ENCODE peak calls at places on chromosomes 4 and X, in four cellular contexts. T, N, O and S are unnamed samples.

GRCh38 chr4:37812713-37813112 is 13.8 kb upstream of the PGM2 start:
- DNase-seq in N (no peak), T (no peak), O (no peak), S (no peak)

GRCh38 chr4:175891863-175892262 is 79.8 kb upstream of the GPM6A start:
- DNase-seq in N (no peak), T (peak), O (peak), S (peak)

GRCh38 chrX:97229318-97229717 is 345.6 kb downstream of the RPA4 start:
- DNase-seq in O (no peak), N (no peak), T (no peak), S (no peak)

GRCh38 chr4:102868153-102868781 is 525 bp upstream of the CISD2 start:
- DNase-seq in T (no peak), O (no peak), N (peak), S (no peak)

GRCh38 chr4:184147858-184148799 is 69.5 kb downstream of the ENPP6 start:
- DNase-seq in T (no peak), O (no peak), N (no peak), S (no peak)

GRCh38 chr4:40333921-40334352 is 1.2 kb upstream of the CHRNA9 start:
- DNase-seq in O (peak), T (no peak), N (no peak), S (no peak)

GRCh38 chr4:38765391-38765790 is 17.4 kb downstream of the TLR10 start:
- DNase-seq in N (no peak), T (no peak), O (no peak), S (no peak)

GRCh38 chr4:931194-931959 is 739 bp downstream of the GAK start:
- DNase-seq in N (peak), T (peak), O (no peak), S (no peak)

GRCh38 chr4:31051151-31051550 is 331.0 kb downstream of the PCDH7 start:
- DNase-seq in O (no peak), N (no peak), T (no peak), S (no peak)

GRCh38 chrX:96372313-96373046 is 312.2 kb upstream of the DIAPH2 start:
- DNase-seq in O (peak), T (peak), N (peak), S (no peak)

GRCh38 chr4:8377103-8378075 is 63.1 kb downstream of the ACOX3 start:
- DNase-seq in N (no peak), O (no peak), T (no peak), S (no peak)

GRCh38 chr4:86592553-86593249 is 1.4 kb upstream of the PTPN13 start:
- DNase-seq in O (no peak), T (no peak), N (no peak), S (no peak)

GRCh38 chrX:104330966-104331365 is 76.2 kb upstream of the ESX1 start:
- DNase-seq in T (no peak), N (no peak), O (no peak), S (no peak)

GRCh38 chr4:2817701-2818350 is 24.9 kb downstream of the SH3BP2 start:
- DNase-seq in O (peak), T (no peak), N (no peak), S (no peak)

GRCh38 chr4:20026456-20026855 is 225.2 kb upstream of the SLIT2 start:
- DNase-seq in O (no peak), T (no peak), N (no peak), S (no peak)

GRCh38 chr4:4860381-4860802 is 927 bp downstream of the MSX1 start:
- DNase-seq in N (no peak), T (peak), O (no peak), S (no peak)

GRCh38 chr4:4859799-4860380 is 425 bp downstream of the MSX1 start:
- DNase-seq in T (no peak), O (no peak), N (peak), S (no peak)

GRCh38 chr4:4857809-4858508 is 1.5 kb upstream of the MSX1 start:
- DNase-seq in N (no peak), T (no peak), O (no peak), S (no peak)

GRCh38 chr4:4858527-4858926 is 938 bp upstream of the MSX1 start:
- DNase-seq in N (no peak), T (no peak), O (no peak), S (no peak)

DNA sequence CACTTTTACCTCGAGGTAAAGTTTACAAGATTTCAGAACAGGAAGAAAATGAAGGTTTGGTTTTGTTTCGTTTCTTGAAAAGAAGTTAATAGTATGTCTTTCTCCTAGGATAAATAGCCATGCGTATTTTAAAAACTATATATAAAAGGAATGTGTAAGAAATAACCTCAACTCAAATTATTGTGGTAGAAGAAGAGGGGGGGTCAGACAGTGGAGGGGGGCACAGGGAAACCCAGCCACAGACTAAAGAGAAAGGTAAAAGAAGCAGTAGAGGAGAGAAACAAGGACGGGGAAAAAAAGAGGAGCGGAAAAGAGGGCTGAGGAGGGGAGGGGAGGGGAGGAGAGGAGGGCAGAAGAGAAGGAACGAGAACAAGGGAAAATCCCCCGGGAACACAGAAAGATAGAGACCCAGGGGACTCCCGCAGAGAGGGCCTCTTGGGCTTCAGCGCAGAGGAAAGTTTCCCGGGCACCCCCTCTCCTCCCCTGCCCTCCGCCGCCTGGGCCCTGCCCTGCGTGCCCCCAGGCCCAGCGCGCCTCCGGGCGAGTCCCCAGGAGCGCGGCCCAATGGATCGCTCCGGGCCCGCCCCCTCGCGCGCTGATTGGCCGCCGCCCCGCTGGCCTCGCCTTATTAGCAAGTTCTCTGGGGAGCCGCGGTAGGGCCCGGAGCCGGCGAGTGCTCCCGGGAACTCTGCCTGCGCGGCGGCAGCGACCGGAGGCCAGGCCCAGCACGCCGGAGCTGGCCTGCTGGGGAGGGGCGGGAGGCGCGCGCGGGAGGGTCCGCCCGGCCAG is at the start of gene MSX1:
- DNase-seq in O (peak), T (peak), N (peak), S (no peak)
- TF ChIP-seq POLR2AphosphoS5 in O (peak), T (peak), N (peak), S (peak)

GRCh38 chrX:151030845-151031244 is 47.7 kb downstream of the HMGB3 start:
- DNase-seq in N (no peak), T (no peak), O (no peak), S (no peak)
- TF ChIP-seq TCF7L2 in N (no peak), T (no peak), O (no peak), S (no peak)

DNA sequence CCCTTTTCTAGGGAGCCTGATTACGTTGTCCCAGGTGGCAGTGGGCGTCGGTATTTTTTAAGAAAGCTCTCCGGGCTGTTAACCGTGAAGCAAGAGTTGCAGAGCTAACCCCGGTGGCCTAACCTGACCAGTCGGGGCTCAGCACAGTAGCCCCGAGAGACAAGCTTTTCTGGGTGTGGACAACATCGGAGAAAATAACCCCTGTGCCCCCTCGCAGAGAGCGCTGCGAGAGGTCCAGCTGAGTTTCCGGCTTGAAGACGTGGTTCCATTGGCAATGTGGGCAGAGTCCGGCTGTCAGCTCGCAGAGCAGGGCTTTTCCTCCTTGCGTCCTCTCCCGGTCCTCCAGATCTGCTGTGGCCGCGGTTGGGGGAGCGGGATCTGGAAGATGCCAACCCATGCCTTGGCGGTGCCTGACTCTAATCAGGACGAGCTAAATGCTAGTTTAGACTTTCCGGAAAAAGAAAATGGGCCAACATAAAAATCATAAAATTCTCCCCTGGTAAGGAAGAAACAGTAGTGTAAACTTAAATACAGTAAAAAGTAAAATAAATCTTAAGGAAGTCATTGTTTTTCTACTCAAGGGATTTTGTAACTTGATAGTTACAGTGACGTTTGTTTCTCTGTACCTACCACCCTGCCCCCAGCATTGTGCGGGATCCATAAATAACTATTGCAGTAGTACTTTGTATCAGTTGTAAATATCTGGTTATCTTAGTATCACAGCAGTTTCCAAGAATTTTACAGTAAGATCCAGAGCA is 603 bp upstream of the PLA2G12A start:
- DNase-seq in T (no peak), O (no peak), N (peak), S (peak)
- TF ChIP-seq SIN3A in T (no peak), O (no peak), N (no peak), S (peak)

GRCh38 chr4:138199568-138200235 is 42.4 kb downstream of the SLC7A11 start:
- DNase-seq in N (no peak), T (peak), O (peak), S (peak)
- TF ChIP-seq POLR2AphosphoS5 in N (no peak), T (no peak), O (peak), S (no peak)

GRCh38 chrX:19627533-19627932 is 112.2 kb upstream of the MAP3K15 start:
- DNase-seq in O (no peak), N (no peak), T (no peak), S (no peak)
- TF ChIP-seq TCF7L2 in O (no peak), N (no peak), T (no peak), S (no peak)